ENCODE peak calls at places on chromosome 19, in eight cellular contexts. U, K, T, A, V, P, O and J are unnamed samples.

GRCh38 chr19:40317338-40317737 is 30.9 kb downstream of the C19orf47 start:
- DNase-seq in V (peak; percentile 42), A (no peak), O (no peak), P (no peak), K (no peak), T (no peak), U (no peak), J (no peak)

GRCh38 chr19:18960370-18960769 is 19.4 kb upstream of the HOMER3 start:
- DNase-seq in O (no peak), T (no peak), K (no peak), V (no peak), A (no peak), P (no peak), U (no peak), J (no peak)

GRCh38 chr19:22545751-22546150 is 88.4 kb upstream of the ZNF492 start:
- DNase-seq in A (no peak), U (no peak), T (no peak), P (no peak), K (no peak), V (no peak), O (peak; percentile 45), J (peak; percentile 22)

GRCh38 chr19:2337329-2337707 is 8.8 kb downstream of the SPPL2B start:
- DNase-seq in P (peak; percentile 44), V (no peak), U (no peak), A (no peak), O (peak; percentile 56), T (peak; percentile 45), K (no peak), J (no peak)

GRCh38 chr19:53308339-53308811 is 25.2 kb upstream of the ZNF845 start:
- DNase-seq in U (no peak), A (no peak), V (peak; percentile 78), O (no peak), T (peak; percentile 66), P (no peak), K (no peak), J (peak; percentile 16)

GRCh38 chr19:39190768-39191167 is 6.0 kb upstream of the NCCRP1 start:
- DNase-seq in O (no peak), P (no peak), K (no peak), U (no peak), V (no peak), A (no peak), T (no peak), J (no peak)

GRCh38 chr19:831407-832369 is 4.1 kb downstream of the AZU1 start:
- DNase-seq in P (no peak), U (no peak), T (no peak), A (no peak), V (no peak), K (no peak), O (no peak), J (no peak)

GRCh38 chr19:58037927-58038687 is 4.3 kb downstream of the ZSCAN1 start:
- DNase-seq in K (no peak), U (no peak), T (no peak), P (no peak), O (no peak), V (no peak), A (no peak), J (no peak)

GRCh38 chr19:15374796-15375440 is 4.7 kb downstream of the AKAP8 start:
- DNase-seq in K (no peak), T (no peak), U (peak; percentile 86), O (no peak), P (peak; percentile 67), V (peak; percentile 88), A (no peak), J (peak; percentile 78)

GRCh38 chr19:48539503-48540096 is 12.4 kb upstream of the SULT2B1 start:
- DNase-seq in K (no peak), T (peak; percentile 61), P (no peak), A (peak; percentile 43), V (no peak), O (no peak), U (peak; percentile 30), J (no peak)

GRCh38 chr19:2334986-2335846 is 6.7 kb downstream of the SPPL2B start:
- DNase-seq in O (no peak), K (no peak), U (no peak), P (no peak), T (no peak), V (no peak), A (no peak), J (no peak)

GRCh38 chr19:15464394-15465385 is at the start of gene RASAL3:
- DNase-seq in A (no peak), O (no peak), U (no peak), T (no peak), P (no peak), K (peak; percentile 40), V (peak; percentile 23), J (no peak)

GRCh38 chr19:48664476-48664875 is 8.3 kb downstream of the NTN5 start:
- DNase-seq in P (no peak), K (no peak), O (no peak), V (no peak), U (no peak), A (no peak), T (no peak), J (no peak)

GRCh38 chr19:43636121-43636683 is 3.4 kb downstream of the CADM4 start:
- DNase-seq in T (no peak), K (no peak), V (no peak), P (no peak), U (no peak), A (no peak), O (no peak), J (no peak)

GRCh38 chr19:50949792-50950320 is 3.0 kb downstream of the KLK5 start:
- DNase-seq in O (no peak), P (no peak), T (no peak), K (no peak), V (no peak), A (no peak), U (no peak), J (no peak)

GRCh38 chr19:1767464-1767933 is 14.2 kb downstream of the ONECUT3 start:
- DNase-seq in P (peak; percentile 37), K (peak; percentile 41), V (no peak), O (no peak), T (peak; percentile 44), A (peak; percentile 44), U (no peak), J (peak; percentile 33)

GRCh38 chr19:7605490-7606222 is 10.0 kb downstream of the CAMSAP3 start:
- DNase-seq in A (no peak), O (peak; percentile 16), U (no peak), V (no peak), K (peak; percentile 13), P (no peak), T (no peak), J (no peak)

GRCh38 chr19:294341-294818 is 3.2 kb upstream of the PLPP2 start:
- DNase-seq in T (peak; percentile 12), P (no peak), O (no peak), V (peak; percentile 72), A (no peak), U (peak; percentile 46), K (no peak), J (no peak)

GRCh38 chr19:48752511-48753365 is at the start of gene FUT1:
- DNase-seq in O (peak; percentile 94), A (peak; percentile 83), V (peak; percentile 82), T (peak; percentile 60), K (peak; percentile 23), P (peak; percentile 69), U (peak; percentile 88), J (peak; percentile 72)

GRCh38 chr19:18932216-18932841 is 8.7 kb downstream of the HOMER3 start:
- DNase-seq in U (peak; percentile 91), K (peak; percentile 77), P (peak; percentile 81), V (peak; percentile 95), O (peak; percentile 63), A (peak; percentile 81), T (peak; percentile 88), J (peak; percentile 78)

GRCh38 chr19:2015611-2015950 is at the start of gene BTBD2:
- DNase-seq in V (no peak), T (peak; percentile 57), A (peak; percentile 67), U (no peak), P (peak; percentile 62), K (peak; percentile 38), O (peak; percentile 76), J (no peak)

DNA sequence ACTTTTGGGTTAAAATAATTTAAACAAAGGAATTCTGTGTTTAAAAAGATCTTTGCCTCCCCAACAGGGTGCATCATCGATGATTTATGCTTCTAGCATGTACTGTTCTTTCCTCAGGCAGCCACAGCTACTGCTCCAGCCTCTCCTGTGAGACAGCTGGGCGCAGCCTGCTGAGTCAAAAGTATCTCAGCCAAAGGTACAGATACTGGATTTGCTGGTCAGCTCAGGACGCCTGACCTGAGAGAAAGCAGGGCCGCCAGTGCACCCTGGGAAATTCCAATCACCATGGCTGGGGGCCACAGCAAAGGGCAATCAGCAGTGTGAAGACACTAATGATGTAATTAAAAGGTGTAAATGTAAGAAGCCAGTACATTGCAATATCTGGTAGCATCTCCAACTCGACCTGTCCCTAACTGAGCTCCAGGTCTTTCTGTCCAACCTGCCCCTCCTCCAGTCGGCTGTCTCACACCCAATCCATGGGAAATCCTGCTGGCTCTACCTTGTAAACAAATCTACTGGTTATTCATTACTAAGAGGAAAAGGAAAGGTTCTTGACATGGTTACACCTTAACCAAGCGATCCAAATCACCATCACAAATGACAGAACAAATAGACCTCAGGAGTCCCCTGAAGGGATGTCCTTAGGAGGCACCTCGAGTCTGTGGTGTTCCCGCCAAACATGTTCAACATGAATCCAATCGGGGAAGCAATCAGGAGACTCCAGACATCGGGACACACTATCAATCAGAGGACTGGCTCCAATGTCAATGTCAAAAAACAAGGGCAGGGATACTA is 7.3 kb downstream of the OPA3 start:
- DNase-seq in U (peak; percentile 65), O (peak; percentile 58), V (no peak), T (no peak), P (peak; percentile 51), K (no peak), A (no peak), J (peak; percentile 49)
- H3K4me3 ChIP-seq in U (no peak overlapping the region), O (no peak overlapping the region), V (no peak overlapping the region), T (no peak overlapping the region), P (no peak overlapping the region), K (no peak overlapping the region), A (no peak overlapping the region), J (no peak overlapping the region)

DNA sequence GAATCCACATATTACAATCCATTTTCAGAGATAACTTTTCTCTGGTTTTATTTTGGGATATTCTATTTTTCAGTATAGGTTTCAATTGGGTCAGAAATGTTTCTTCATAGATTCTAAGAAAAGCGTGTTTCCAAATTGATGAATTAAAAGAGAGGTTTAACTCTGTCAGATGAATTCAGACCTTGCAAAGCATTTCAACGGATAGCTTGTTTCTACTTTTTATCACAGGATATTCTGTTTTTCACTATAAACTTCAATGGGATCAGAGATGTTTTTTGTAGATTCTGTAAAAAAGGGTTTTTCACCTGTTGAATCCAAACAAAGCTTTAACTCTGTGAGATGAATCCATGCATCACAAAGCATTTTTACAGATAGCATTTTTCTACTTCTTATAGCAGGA is 1498.1 kb downstream of the UQCRFS1 start:
- DNase-seq in P (no peak), O (no peak), U (no peak), A (no peak), T (no peak), V (no peak), K (no peak), J (no peak)
- H3K9me3 ChIP-seq in P (no peaks in the 10 kb centered on the region), O (no peaks in the 10 kb centered on the region), U (peaks cover 21% of the 10 kb centered on the region), A (peaks cover 17% of the 10 kb centered on the region), T (no peaks in the 10 kb centered on the region), V (peaks cover 2% of the 10 kb centered on the region), K (peaks cover 2% of the 10 kb centered on the region), J (peaks cover 30% of the 10 kb centered on the region)

GRCh38 chr19:13102416-13102665 is 317 bp downstream of the LYL1 start:
- DNase-seq in K (no peak), T (no peak), U (no peak), P (no peak), V (no peak), A (no peak), O (no peak), J (no peak)
- H3K4me3 ChIP-seq in K (peak overlapping the region; percentile 67), T (peak overlapping the region; percentile 8), U (peak overlapping the region; percentile 59), P (peak overlapping the region; percentile 64), V (peak overlapping the region; percentile 21), A (peak overlapping the region; percentile 66), O (peak overlapping the region; percentile 16), J (peak overlapping the region; percentile 70)

GRCh38 chr19:36652958-36653357 is 13.7 kb downstream of the ZNF461 start:
- DNase-seq in V (no peak), O (no peak), T (no peak), A (no peak), K (no peak), P (no peak), U (no peak), J (no peak)
- H3K9me3 ChIP-seq in V (peaks cover 18% of the 10 kb centered on the region), O (no peaks in the 10 kb centered on the region), T (no peaks in the 10 kb centered on the region), A (peaks cover 42% of the 10 kb centered on the region), K (peaks cover 59% of the 10 kb centered on the region), P (peaks cover 83% of the 10 kb centered on the region), U (peaks cover 93% of the 10 kb centered on the region), J (peaks cover 99% of the 10 kb centered on the region)